ENCODE peak calls at places on chromosomes 2 and 18, in five cellular contexts. P, S, I, Z and J are unnamed samples.

GRCh38 chr2:200860092-200860795 is 4.2 kb downstream of the CLK1 start:
- DNase-seq in P (no peak), S (peak; percentile 40), I (peak; percentile 57), Z (no peak), J (peak; percentile 71)

GRCh38 chr2:158228943-158229508 is 127.3 kb downstream of the UPP2 start:
- DNase-seq in P (no peak), S (no peak), I (no peak), Z (no peak), J (no peak)

GRCh38 chr2:233663911-233664310 is 7.8 kb upstream of the UGT1A9 start:
- DNase-seq in P (no peak), S (no peak), I (no peak), Z (no peak), J (no peak)

GRCh38 chr2:196160101-196160500 is 11.3 kb downstream of the STK17B start:
- DNase-seq in P (no peak), S (no peak), I (peak; percentile 62), Z (peak; percentile 51), J (no peak)

GRCh38 chr2:7035884-7036283 is 118.7 kb downstream of the RNF144A start:
- DNase-seq in P (no peak), S (no peak), I (no peak), Z (no peak), J (no peak)

GRCh38 chr2:29744976-29745375 is 176.4 kb downstream of the ALK start:
- DNase-seq in P (no peak), S (no peak), I (no peak), Z (no peak), J (no peak)

GRCh38 chr2:182038579-182038978 is 52.9 kb downstream of the PPP1R1C start:
- DNase-seq in P (no peak), S (no peak), I (no peak), Z (no peak), J (no peak)

GRCh38 chr2:63053235-63053888 is 2.7 kb downstream of the OTX1 start:
- DNase-seq in P (no peak), S (no peak), I (no peak), Z (no peak), J (no peak)

GRCh38 chr18:7946724-7947377 is 379.7 kb downstream of the PTPRM start:
- DNase-seq in P (no peak), S (no peak), I (no peak), Z (no peak), J (peak; percentile 57)

GRCh38 chr2:45269149-45269793 is 260.0 kb upstream of the SIX2 start:
- DNase-seq in P (no peak), S (peak; percentile 49), I (no peak), Z (no peak), J (no peak)

DNA sequence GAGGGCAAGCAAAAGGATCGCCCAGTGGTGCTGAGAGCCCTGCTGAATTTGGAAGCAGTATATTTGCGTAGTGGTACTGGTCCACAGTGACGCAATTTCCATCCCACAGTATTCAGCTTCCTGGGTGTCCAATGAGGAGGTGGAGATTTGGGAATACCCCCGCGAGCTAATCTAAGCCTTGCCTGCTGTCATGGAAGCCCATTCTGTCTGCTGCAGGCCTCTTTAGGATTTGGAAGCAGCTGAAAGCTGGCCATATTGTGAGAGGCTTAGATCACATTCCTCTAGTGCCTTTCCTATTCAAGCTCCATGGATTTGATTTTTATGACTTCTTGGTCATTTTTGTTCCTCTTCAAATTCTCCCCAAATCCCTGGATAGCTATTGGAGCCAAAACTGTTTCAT is 22.4 kb upstream of the DYNC2LI1 start:
- DNase-seq in P (no peak), S (no peak), I (no peak), Z (no peak), J (no peak)
- TF ChIP-seq POLR2A in P (no peak), S (no peak), I (no peak), Z (no peak), J (no peak)

DNA sequence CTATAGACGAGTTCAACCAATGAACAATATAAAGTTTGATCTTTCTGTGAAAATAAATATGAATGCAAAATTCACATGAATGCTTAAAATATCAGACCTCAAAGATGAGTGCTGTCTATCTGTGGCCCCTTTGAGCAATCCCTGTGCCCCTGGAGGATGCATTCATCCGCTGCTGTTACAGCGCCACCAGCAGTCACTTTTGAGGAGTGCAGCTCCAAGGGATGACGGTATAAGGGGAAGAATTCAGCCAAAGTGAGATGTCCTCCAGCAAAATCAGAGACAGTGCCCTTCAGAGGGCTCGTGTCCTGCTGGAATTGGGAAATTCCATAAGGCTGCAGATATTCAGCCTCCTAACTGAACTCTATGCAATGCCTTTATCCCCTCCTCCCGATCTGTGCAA is 12.0 kb upstream of the CHRNA1 start:
- DNase-seq in P (no peak), S (no peak), I (no peak), Z (no peak), J (no peak)
- TF ChIP-seq CTCF in P (no peak), S (no peak), I (no peak), Z (no peak), J (no peak)

GRCh38 chr2:106694960-106695470 is 191.0 kb downstream of the ST6GAL2 start:
- DNase-seq in P (no peak), S (no peak), I (no peak), Z (no peak), J (no peak)
- TF ChIP-seq POLR2A in P (no peak), S (no peak), I (no peak), Z (no peak), J (no peak)

DNA sequence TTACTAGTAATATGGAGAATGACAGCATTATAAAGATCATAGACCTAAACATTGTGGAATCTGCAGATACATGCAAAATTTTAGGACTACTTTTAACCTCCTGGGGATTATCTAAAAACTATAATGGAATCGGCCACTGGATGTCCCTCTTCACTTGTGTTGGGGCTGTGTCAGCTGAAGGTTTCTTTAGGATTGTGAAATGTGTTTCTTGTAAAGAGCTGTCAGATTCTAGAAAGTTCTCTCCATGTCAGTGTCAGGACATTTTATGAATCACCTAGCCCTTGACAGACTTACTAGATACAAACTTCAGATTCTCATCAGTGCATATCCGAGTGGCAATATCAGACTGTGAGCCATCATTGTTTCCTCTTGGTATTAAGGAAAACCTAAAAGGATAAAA is 107.2 kb downstream of the CPS1 start:
- DNase-seq in P (no peak), S (peak; percentile 9), I (no peak), Z (no peak), J (no peak)
- TF ChIP-seq CTCF in P (no peak), S (peak; percentile 53), I (no peak), Z (no peak), J (no peak)

GRCh38 chr18:13179566-13180113 is 38.9 kb upstream of the LDLRAD4 start:
- DNase-seq in P (peak; percentile 34), S (peak; percentile 36), I (no peak), Z (no peak), J (no peak)
- TF ChIP-seq POLR2A in P (no peak), S (no peak), I (no peak), Z (no peak), J (no peak)